ENCODE peak calls at places on chromosomes 6 and 20, in four cellular contexts. One of them, this sample, is unnamed.

GRCh38 chr6:43491750-43492661 is 14.6 kb downstream of the TJAP1 start:
- DNase-seq in stimulated activated CD8-positive, alpha-beta memory T cell treated with anti-CD3 and anti-CD28 coated beads, Interleukin-4, amount 100 ng/mL, for 48 hours: no peak
- DNase-seq in right lobe of liver: peak
- DNase-seq in activated naive CD8-positive, alpha-beta T cell treated with anti-CD3 and anti-CD28 coated beads, Interleukin-2, amount 50 U/mL, for 24 hours: no peak
- DNase-seq in this sample: no peak

GRCh38 chr6:10411131-10411914 is 3.6 kb downstream of the TFAP2A start:
- DNase-seq in activated naive CD8-positive, alpha-beta T cell treated with anti-CD3 and anti-CD28 coated beads, Interleukin-2, amount 50 U/mL, for 24 hours: no peak
- DNase-seq in stimulated activated CD8-positive, alpha-beta memory T cell treated with anti-CD3 and anti-CD28 coated beads, Interleukin-4, amount 100 ng/mL, for 48 hours: no peak
- DNase-seq in right lobe of liver: peak
- DNase-seq in this sample: no peak

GRCh38 chr6:84762941-84763396 is 1.4 kb downstream of the TBX18 start:
- DNase-seq in activated naive CD8-positive, alpha-beta T cell treated with anti-CD3 and anti-CD28 coated beads, Interleukin-2, amount 50 U/mL, for 24 hours: no peak
- DNase-seq in right lobe of liver: no peak
- DNase-seq in stimulated activated CD8-positive, alpha-beta memory T cell treated with anti-CD3 and anti-CD28 coated beads, Interleukin-4, amount 100 ng/mL, for 48 hours: no peak
- DNase-seq in this sample: no peak

GRCh38 chr6:151509048-151509447 is 15.2 kb downstream of the CCDC170 start:
- DNase-seq in right lobe of liver: no peak
- DNase-seq in activated naive CD8-positive, alpha-beta T cell treated with anti-CD3 and anti-CD28 coated beads, Interleukin-2, amount 50 U/mL, for 24 hours: no peak
- DNase-seq in stimulated activated CD8-positive, alpha-beta memory T cell treated with anti-CD3 and anti-CD28 coated beads, Interleukin-4, amount 100 ng/mL, for 48 hours: no peak
- DNase-seq in this sample: no peak

GRCh38 chr6:15793288-15793687 is 130.5 kb upstream of the DTNBP1 start:
- DNase-seq in stimulated activated CD8-positive, alpha-beta memory T cell treated with anti-CD3 and anti-CD28 coated beads, Interleukin-4, amount 100 ng/mL, for 48 hours: no peak
- DNase-seq in right lobe of liver: no peak
- DNase-seq in activated naive CD8-positive, alpha-beta T cell treated with anti-CD3 and anti-CD28 coated beads, Interleukin-2, amount 50 U/mL, for 24 hours: no peak
- DNase-seq in this sample: peak

GRCh38 chr20:4812641-4813075 is 90.9 kb downstream of the PRND start:
- DNase-seq in activated naive CD8-positive, alpha-beta T cell treated with anti-CD3 and anti-CD28 coated beads, Interleukin-2, amount 50 U/mL, for 24 hours: no peak
- DNase-seq in right lobe of liver: no peak
- DNase-seq in stimulated activated CD8-positive, alpha-beta memory T cell treated with anti-CD3 and anti-CD28 coated beads, Interleukin-4, amount 100 ng/mL, for 48 hours: peak
- DNase-seq in this sample: no peak

GRCh38 chr20:62832212-62832922 is 15.5 kb downstream of the COL9A3 start:
- DNase-seq in stimulated activated CD8-positive, alpha-beta memory T cell treated with anti-CD3 and anti-CD28 coated beads, Interleukin-4, amount 100 ng/mL, for 48 hours: peak
- DNase-seq in right lobe of liver: peak
- DNase-seq in activated naive CD8-positive, alpha-beta T cell treated with anti-CD3 and anti-CD28 coated beads, Interleukin-2, amount 50 U/mL, for 24 hours: no peak
- DNase-seq in this sample: peak

GRCh38 chr6:38673397-38674165 is 29.4 kb downstream of the GLO1 start:
- DNase-seq in stimulated activated CD8-positive, alpha-beta memory T cell treated with anti-CD3 and anti-CD28 coated beads, Interleukin-4, amount 100 ng/mL, for 48 hours: peak
- DNase-seq in right lobe of liver: no peak
- DNase-seq in activated naive CD8-positive, alpha-beta T cell treated with anti-CD3 and anti-CD28 coated beads, Interleukin-2, amount 50 U/mL, for 24 hours: peak
- DNase-seq in this sample: peak

GRCh38 chr6:113696960-113697359 is 160.2 kb upstream of the MARCKS start:
- DNase-seq in activated naive CD8-positive, alpha-beta T cell treated with anti-CD3 and anti-CD28 coated beads, Interleukin-2, amount 50 U/mL, for 24 hours: no peak
- DNase-seq in right lobe of liver: no peak
- DNase-seq in stimulated activated CD8-positive, alpha-beta memory T cell treated with anti-CD3 and anti-CD28 coated beads, Interleukin-4, amount 100 ng/mL, for 48 hours: no peak
- DNase-seq in this sample: no peak

GRCh38 chr6:73156793-73157767 is 68.2 kb downstream of the KHDC1L start:
- DNase-seq in activated naive CD8-positive, alpha-beta T cell treated with anti-CD3 and anti-CD28 coated beads, Interleukin-2, amount 50 U/mL, for 24 hours: no peak
- DNase-seq in right lobe of liver: no peak
- DNase-seq in stimulated activated CD8-positive, alpha-beta memory T cell treated with anti-CD3 and anti-CD28 coated beads, Interleukin-4, amount 100 ng/mL, for 48 hours: no peak
- DNase-seq in this sample: no peak

GRCh38 chr6:89566011-89566775 is 72.4 kb downstream of the LYRM2 start:
- DNase-seq in stimulated activated CD8-positive, alpha-beta memory T cell treated with anti-CD3 and anti-CD28 coated beads, Interleukin-4, amount 100 ng/mL, for 48 hours: no peak
- DNase-seq in right lobe of liver: no peak
- DNase-seq in activated naive CD8-positive, alpha-beta T cell treated with anti-CD3 and anti-CD28 coated beads, Interleukin-2, amount 50 U/mL, for 24 hours: no peak
- DNase-seq in this sample: no peak

GRCh38 chr20:35772563-35773058 is 796 bp downstream of the PHF20 start:
- DNase-seq in right lobe of liver: no peak
- DNase-seq in activated naive CD8-positive, alpha-beta T cell treated with anti-CD3 and anti-CD28 coated beads, Interleukin-2, amount 50 U/mL, for 24 hours: no peak
- DNase-seq in stimulated activated CD8-positive, alpha-beta memory T cell treated with anti-CD3 and anti-CD28 coated beads, Interleukin-4, amount 100 ng/mL, for 48 hours: no peak
- DNase-seq in this sample: peak

GRCh38 chr6:34242252-34243130 is 5.8 kb downstream of the HMGA1 start:
- DNase-seq in right lobe of liver: no peak
- DNase-seq in activated naive CD8-positive, alpha-beta T cell treated with anti-CD3 and anti-CD28 coated beads, Interleukin-2, amount 50 U/mL, for 24 hours: no peak
- DNase-seq in stimulated activated CD8-positive, alpha-beta memory T cell treated with anti-CD3 and anti-CD28 coated beads, Interleukin-4, amount 100 ng/mL, for 48 hours: no peak
- DNase-seq in this sample: no peak

GRCh38 chr6:114284281-114284680 is 58.5 kb downstream of the HS3ST5 start:
- DNase-seq in stimulated activated CD8-positive, alpha-beta memory T cell treated with anti-CD3 and anti-CD28 coated beads, Interleukin-4, amount 100 ng/mL, for 48 hours: no peak
- DNase-seq in right lobe of liver: no peak
- DNase-seq in activated naive CD8-positive, alpha-beta T cell treated with anti-CD3 and anti-CD28 coated beads, Interleukin-2, amount 50 U/mL, for 24 hours: no peak
- DNase-seq in this sample: no peak

GRCh38 chr6:38241200-38241599 is 398.5 kb downstream of the BTBD9 start:
- DNase-seq in right lobe of liver: no peak
- DNase-seq in activated naive CD8-positive, alpha-beta T cell treated with anti-CD3 and anti-CD28 coated beads, Interleukin-2, amount 50 U/mL, for 24 hours: no peak
- DNase-seq in stimulated activated CD8-positive, alpha-beta memory T cell treated with anti-CD3 and anti-CD28 coated beads, Interleukin-4, amount 100 ng/mL, for 48 hours: no peak
- DNase-seq in this sample: no peak

GRCh38 chr6:109187399-109188114 is 92.2 kb downstream of the CEP57L1 start:
- DNase-seq in activated naive CD8-positive, alpha-beta T cell treated with anti-CD3 and anti-CD28 coated beads, Interleukin-2, amount 50 U/mL, for 24 hours: peak
- DNase-seq in right lobe of liver: peak
- DNase-seq in stimulated activated CD8-positive, alpha-beta memory T cell treated with anti-CD3 and anti-CD28 coated beads, Interleukin-4, amount 100 ng/mL, for 48 hours: peak
- DNase-seq in this sample: peak

GRCh38 chr6:125790403-125791150 is at the start of gene NCOA7:
- DNase-seq in activated naive CD8-positive, alpha-beta T cell treated with anti-CD3 and anti-CD28 coated beads, Interleukin-2, amount 50 U/mL, for 24 hours: peak
- DNase-seq in right lobe of liver: peak
- DNase-seq in stimulated activated CD8-positive, alpha-beta memory T cell treated with anti-CD3 and anti-CD28 coated beads, Interleukin-4, amount 100 ng/mL, for 48 hours: peak
- DNase-seq in this sample: peak

GRCh38 chr6:48866681-48867080 is 596.4 kb downstream of the MMUT start:
- DNase-seq in activated naive CD8-positive, alpha-beta T cell treated with anti-CD3 and anti-CD28 coated beads, Interleukin-2, amount 50 U/mL, for 24 hours: no peak
- DNase-seq in right lobe of liver: no peak
- DNase-seq in stimulated activated CD8-positive, alpha-beta memory T cell treated with anti-CD3 and anti-CD28 coated beads, Interleukin-4, amount 100 ng/mL, for 48 hours: no peak
- DNase-seq in this sample: no peak

GRCh38 chr6:31114540-31114876 is at the start of gene PSORS1C1:
- DNase-seq in right lobe of liver: peak
- DNase-seq in activated naive CD8-positive, alpha-beta T cell treated with anti-CD3 and anti-CD28 coated beads, Interleukin-2, amount 50 U/mL, for 24 hours: no peak
- DNase-seq in stimulated activated CD8-positive, alpha-beta memory T cell treated with anti-CD3 and anti-CD28 coated beads, Interleukin-4, amount 100 ng/mL, for 48 hours: no peak
- DNase-seq in this sample: no peak

GRCh38 chr6:5866547-5867051 is 140.1 kb downstream of the NRN1 start:
- DNase-seq in stimulated activated CD8-positive, alpha-beta memory T cell treated with anti-CD3 and anti-CD28 coated beads, Interleukin-4, amount 100 ng/mL, for 48 hours: no peak
- DNase-seq in right lobe of liver: no peak
- DNase-seq in activated naive CD8-positive, alpha-beta T cell treated with anti-CD3 and anti-CD28 coated beads, Interleukin-2, amount 50 U/mL, for 24 hours: no peak
- DNase-seq in this sample: no peak

GRCh38 chr20:47703748-47704147 is 81.5 kb downstream of the SULF2 start:
- DNase-seq in right lobe of liver: no peak
- DNase-seq in activated naive CD8-positive, alpha-beta T cell treated with anti-CD3 and anti-CD28 coated beads, Interleukin-2, amount 50 U/mL, for 24 hours: no peak
- DNase-seq in stimulated activated CD8-positive, alpha-beta memory T cell treated with anti-CD3 and anti-CD28 coated beads, Interleukin-4, amount 100 ng/mL, for 48 hours: no peak
- DNase-seq in this sample: no peak

GRCh38 chr6:145891126-145891525 is 73.0 kb downstream of the SHPRH start:
- DNase-seq in stimulated activated CD8-positive, alpha-beta memory T cell treated with anti-CD3 and anti-CD28 coated beads, Interleukin-4, amount 100 ng/mL, for 48 hours: no peak
- DNase-seq in activated naive CD8-positive, alpha-beta T cell treated with anti-CD3 and anti-CD28 coated beads, Interleukin-2, amount 50 U/mL, for 24 hours: no peak
- DNase-seq in right lobe of liver: no peak
- DNase-seq in this sample: no peak

GRCh38 chr6:39424831-39425230 is 102.3 kb upstream of the KCNK16 start:
- DNase-seq in activated naive CD8-positive, alpha-beta T cell treated with anti-CD3 and anti-CD28 coated beads, Interleukin-2, amount 50 U/mL, for 24 hours: no peak
- DNase-seq in stimulated activated CD8-positive, alpha-beta memory T cell treated with anti-CD3 and anti-CD28 coated beads, Interleukin-4, amount 100 ng/mL, for 48 hours: no peak
- DNase-seq in right lobe of liver: no peak
- DNase-seq in this sample: no peak

GRCh38 chr20:50980071-50980681 is 21.6 kb downstream of the MOCS3 start:
- DNase-seq in stimulated activated CD8-positive, alpha-beta memory T cell treated with anti-CD3 and anti-CD28 coated beads, Interleukin-4, amount 100 ng/mL, for 48 hours: peak
- DNase-seq in activated naive CD8-positive, alpha-beta T cell treated with anti-CD3 and anti-CD28 coated beads, Interleukin-2, amount 50 U/mL, for 24 hours: peak
- DNase-seq in right lobe of liver: no peak
- DNase-seq in this sample: no peak

GRCh38 chr6:93177451-93177850 is 241.9 kb downstream of the EPHA7 start:
- DNase-seq in right lobe of liver: no peak
- DNase-seq in stimulated activated CD8-positive, alpha-beta memory T cell treated with anti-CD3 and anti-CD28 coated beads, Interleukin-4, amount 100 ng/mL, for 48 hours: no peak
- DNase-seq in activated naive CD8-positive, alpha-beta T cell treated with anti-CD3 and anti-CD28 coated beads, Interleukin-2, amount 50 U/mL, for 24 hours: no peak
- DNase-seq in this sample: no peak

GRCh38 chr6:28443112-28443773 is at the start of gene ZSCAN23:
- DNase-seq in right lobe of liver: peak
- DNase-seq in stimulated activated CD8-positive, alpha-beta memory T cell treated with anti-CD3 and anti-CD28 coated beads, Interleukin-4, amount 100 ng/mL, for 48 hours: peak
- DNase-seq in activated naive CD8-positive, alpha-beta T cell treated with anti-CD3 and anti-CD28 coated beads, Interleukin-2, amount 50 U/mL, for 24 hours: peak
- DNase-seq in this sample: peak

GRCh38 chr6:81694214-81694613 is 58.3 kb downstream of the TENT5A start:
- DNase-seq in right lobe of liver: no peak
- DNase-seq in stimulated activated CD8-positive, alpha-beta memory T cell treated with anti-CD3 and anti-CD28 coated beads, Interleukin-4, amount 100 ng/mL, for 48 hours: no peak
- DNase-seq in activated naive CD8-positive, alpha-beta T cell treated with anti-CD3 and anti-CD28 coated beads, Interleukin-2, amount 50 U/mL, for 24 hours: no peak
- DNase-seq in this sample: no peak

GRCh38 chr6:158853072-158853871 is 34.1 kb upstream of the EZR start:
- DNase-seq in stimulated activated CD8-positive, alpha-beta memory T cell treated with anti-CD3 and anti-CD28 coated beads, Interleukin-4, amount 100 ng/mL, for 48 hours: peak
- DNase-seq in right lobe of liver: peak
- DNase-seq in activated naive CD8-positive, alpha-beta T cell treated with anti-CD3 and anti-CD28 coated beads, Interleukin-2, amount 50 U/mL, for 24 hours: peak
- DNase-seq in this sample: peak

GRCh38 chr6:43186019-43186418 is 4.0 kb downstream of the CUL9 start:
- DNase-seq in activated naive CD8-positive, alpha-beta T cell treated with anti-CD3 and anti-CD28 coated beads, Interleukin-2, amount 50 U/mL, for 24 hours: no peak
- DNase-seq in right lobe of liver: no peak
- DNase-seq in stimulated activated CD8-positive, alpha-beta memory T cell treated with anti-CD3 and anti-CD28 coated beads, Interleukin-4, amount 100 ng/mL, for 48 hours: no peak
- DNase-seq in this sample: no peak

GRCh38 chr6:133300896-133301295 is 59.7 kb downstream of the EYA4 start:
- DNase-seq in right lobe of liver: no peak
- DNase-seq in stimulated activated CD8-positive, alpha-beta memory T cell treated with anti-CD3 and anti-CD28 coated beads, Interleukin-4, amount 100 ng/mL, for 48 hours: no peak
- DNase-seq in activated naive CD8-positive, alpha-beta T cell treated with anti-CD3 and anti-CD28 coated beads, Interleukin-2, amount 50 U/mL, for 24 hours: no peak
- DNase-seq in this sample: no peak

This sample was measured in K562.